ENCODE peak calls at places on chromosomes 7 and 10, in ten cellular contexts. Z is BJ, E is body of pancreas, I is AG09309, U is mucosa of descending colon, W is adrenal gland, X is fibroblast of lung, Q is ovary, T is AG04450, J is endothelial cell of umbilical vein. B is an unnamed sample.

GRCh38 chr10:68897336-68897741 is 3.8 kb upstream of the DDX50 start:
- DNase-seq in Z (no peak), E (peak), I (peak), U (peak), W (peak), X (peak), Q (peak), T (peak), J (peak), B (peak)

GRCh38 chr7:43954524-43955228 is 28.4 kb downstream of the UBE2D4 start:
- DNase-seq in Z (peak), E (peak), I (peak), U (peak), W (peak), X (peak), Q (no peak), T (peak), J (peak), B (peak)

GRCh38 chr10:122421747-122422146 is 32.7 kb upstream of the ARMS2 start:
- DNase-seq in Z (no peak), E (no peak), I (no peak), U (no peak), W (no peak), X (peak), Q (no peak), T (no peak), J (peak), B (no peak)

GRCh38 chr10:102172288-102172687 is 20.1 kb downstream of the NOLC1 start:
- DNase-seq in Z (no peak), E (no peak), I (no peak), U (no peak), W (no peak), X (no peak), Q (no peak), T (no peak), J (no peak), B (no peak)

GRCh38 chr7:151993977-151994676 is 31.3 kb upstream of the GALNT11 start:
- DNase-seq in Z (no peak), E (no peak), I (no peak), U (no peak), W (no peak), X (peak), Q (no peak), T (no peak), J (no peak), B (no peak)

GRCh38 chr10:11687357-11687771 is 54.8 kb upstream of the ECHDC3 start:
- DNase-seq in Z (no peak), E (no peak), I (no peak), U (no peak), W (peak), X (peak), Q (no peak), T (no peak), J (no peak), B (no peak)

GRCh38 chr7:99224263-99224947 is 16.5 kb upstream of the KPNA7 start:
- DNase-seq in Z (no peak), E (peak), I (no peak), U (no peak), W (peak), X (peak), Q (no peak), T (no peak), J (no peak), B (no peak)

GRCh38 chr10:124568339-124568738 is 106.7 kb downstream of the LHPP start:
- DNase-seq in Z (no peak), E (no peak), I (no peak), U (no peak), W (no peak), X (no peak), Q (no peak), T (no peak), J (no peak), B (no peak)

GRCh38 chr10:73209705-73210104 is 37.4 kb downstream of the DNAJC9 start:
- DNase-seq in Z (peak), E (no peak), I (peak), U (no peak), W (no peak), X (peak), Q (no peak), T (no peak), J (peak), B (no peak)

GRCh38 chr7:867406-868188 is 8.8 kb upstream of the GET4 start:
- DNase-seq in Z (peak), E (no peak), I (no peak), U (peak), W (no peak), X (peak), Q (peak), T (no peak), J (peak), B (peak)
- TF ChIP-seq CTCF in Z (peak), E (no peak), I (no peak), U (no peak), W (no peak), X (peak), Q (no peak), T (no peak), J (no peak), B (no peak)

GRCh38 chr10:24465899-24466615 is 257.1 kb downstream of the KIAA1217 start:
- DNase-seq in Z (peak), E (peak), I (peak), U (peak), W (peak), X (peak), Q (no peak), T (peak), J (no peak), B (peak)
- H3K4me3 ChIP-seq in Z (peak), E (no peak), I (peak), U (peak), W (peak), X (peak), Q (no peak), T (peak), J (no peak), B (peak)

GRCh38 chr7:157775021-157775559 is 438.3 kb downstream of the DNAJB6 start:
- DNase-seq in Z (no peak), E (no peak), I (no peak), U (no peak), W (no peak), X (no peak), Q (no peak), T (no peak), J (no peak), B (no peak)

GRCh38 chr7:157774495-157774894 is 437.7 kb downstream of the DNAJB6 start:
- DNase-seq in Z (no peak), E (no peak), I (no peak), U (no peak), W (no peak), X (no peak), Q (no peak), T (no peak), J (no peak), B (no peak)

GRCh38 chr7:157773361-157773760 is 436.6 kb downstream of the DNAJB6 start:
- DNase-seq in Z (no peak), E (no peak), I (no peak), U (no peak), W (no peak), X (no peak), Q (no peak), T (no peak), J (no peak), B (no peak)

GRCh38 chr7:157772486-157773130 is 435.8 kb downstream of the DNAJB6 start:
- DNase-seq in Z (no peak), E (no peak), I (no peak), U (no peak), W (no peak), X (no peak), Q (no peak), T (no peak), J (no peak), B (no peak)

DNA sequence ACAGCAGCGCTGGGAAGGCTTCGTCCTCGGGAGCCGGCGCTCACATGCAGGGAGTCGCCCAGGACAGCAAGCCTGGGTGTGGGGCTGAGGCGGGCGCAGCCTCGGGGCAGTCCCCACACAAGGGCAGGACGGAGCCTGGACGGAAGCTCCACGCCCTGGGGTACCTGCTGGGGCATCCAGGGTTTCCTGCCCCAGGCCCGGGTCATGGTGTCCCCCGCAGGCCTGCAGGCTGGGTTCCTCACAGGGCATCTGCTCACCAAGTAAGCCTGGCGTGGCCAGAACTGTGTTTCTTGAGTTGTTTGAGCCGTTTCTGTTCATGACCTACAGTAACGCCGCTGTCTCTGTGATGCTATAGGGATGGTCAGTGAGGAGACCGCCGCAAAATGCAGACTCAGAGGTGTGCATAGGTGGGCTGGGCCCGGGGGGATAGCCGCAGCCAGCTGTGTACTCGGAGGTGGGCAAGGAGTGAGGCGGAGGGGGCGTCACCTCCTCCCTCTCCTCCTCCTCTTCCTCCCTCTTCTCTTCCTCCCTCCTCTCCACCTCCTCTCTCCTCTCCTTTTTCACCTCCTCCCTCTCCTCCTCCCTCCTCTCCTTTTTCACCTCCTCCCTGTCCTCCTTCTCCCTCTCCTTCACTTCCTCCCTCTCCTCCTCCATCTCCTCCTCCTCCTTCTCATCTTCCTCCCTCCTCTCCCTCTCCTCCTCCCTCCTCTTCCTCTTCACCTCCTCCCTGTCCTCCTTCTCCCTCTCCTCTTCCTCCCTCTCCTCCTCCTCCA is 438.9 kb downstream of the DNAJB6 start:
- DNase-seq in Z (no peak), E (no peak), I (no peak), U (no peak), W (no peak), X (no peak), Q (no peak), T (no peak), J (no peak), B (no peak)
- TF ChIP-seq CTCF in Z (no peak), E (no peak), I (no peak), U (no peak), W (no peak), X (no peak), Q (no peak), T (no peak), J (no peak), B (no peak)

GRCh38 chr7:78450754-78451153 is 652.2 kb downstream of the PHTF2 start:
- DNase-seq in Z (no peak), E (no peak), I (no peak), U (no peak), W (no peak), X (no peak), Q (no peak), T (no peak), J (no peak), B (no peak)
- H3K4me3 ChIP-seq in Z (no peak), E (no peak), I (no peak), U (no peak), W (no peak), X (no peak), Q (no peak), T (no peak), J (no peak), B (no peak)

B was measured in HFF-Myc.